ENCODE peak calls at places on chromosome 10, in eight cellular contexts. N is hepatocyte; O is tibial artery; T is mucosa of descending colon; R is fibroblast of lung; D is epithelial cell of esophagus; U is CD8-positive, alpha-beta memory T cell; H is mesenchymal stem cell. S is an unnamed sample.
A peak's percentile ranks its signal among the peaks of the same experiment; 100 is the strongest.

GRCh38 chr10:60203993-60204618 is 185.6 kb downstream of the ANK3 start:
- DNase-seq in N (peak; percentile 60), O (no peak), T (no peak), R (peak; percentile 61), D (peak; percentile 48), U (no peak), H (peak; percentile 57), S (no peak)

GRCh38 chr10:123301077-123301875 is 147.1 kb downstream of the BUB3 start:
- DNase-seq in N (peak; percentile 28), O (no peak), T (no peak), R (peak; percentile 19), D (peak; percentile 14), U (no peak), H (no peak), S (peak; percentile 84)

GRCh38 chr10:125008689-125009579 is 67.0 kb downstream of the ZRANB1 start:
- DNase-seq in N (no peak), O (peak; percentile 17), T (peak; percentile 85), R (no peak), D (peak; percentile 68), U (no peak), H (no peak), S (no peak)

GRCh38 chr10:55203319-55203718 is 402.3 kb upstream of the PCDH15 start:
- DNase-seq in N (no peak), O (no peak), T (no peak), R (peak; percentile 54), D (peak; percentile 6), U (no peak), H (peak; percentile 30), S (no peak)

GRCh38 chr10:24873281-24873683 is 79.1 kb downstream of the PRTFDC1 start:
- DNase-seq in N (peak; percentile 30), O (peak; percentile 32), T (no peak), R (peak; percentile 94), D (peak; percentile 95), U (no peak), H (peak; percentile 96), S (no peak)

GRCh38 chr10:48705407-48705938 is 20.8 kb downstream of the WDFY4 start:
- DNase-seq in N (no peak), O (no peak), T (no peak), R (no peak), D (no peak), U (no peak), H (no peak), S (no peak)

GRCh38 chr10:33337335-33337854 is 2.9 kb upstream of the NRP1 start:
- DNase-seq in N (peak; percentile 29), O (peak; percentile 33), T (no peak), R (peak; percentile 86), D (no peak), U (no peak), H (peak; percentile 67), S (no peak)

GRCh38 chr10:63697956-63698814 is 177.0 kb downstream of the REEP3 start:
- DNase-seq in N (no peak), O (no peak), T (no peak), R (no peak), D (no peak), U (no peak), H (no peak), S (peak; percentile 65)

GRCh38 chr10:77784856-77785255 is 141.7 kb downstream of the DLG5 start:
- DNase-seq in N (no peak), O (no peak), T (no peak), R (peak; percentile 72), D (no peak), U (no peak), H (peak; percentile 81), S (no peak)

DNA sequence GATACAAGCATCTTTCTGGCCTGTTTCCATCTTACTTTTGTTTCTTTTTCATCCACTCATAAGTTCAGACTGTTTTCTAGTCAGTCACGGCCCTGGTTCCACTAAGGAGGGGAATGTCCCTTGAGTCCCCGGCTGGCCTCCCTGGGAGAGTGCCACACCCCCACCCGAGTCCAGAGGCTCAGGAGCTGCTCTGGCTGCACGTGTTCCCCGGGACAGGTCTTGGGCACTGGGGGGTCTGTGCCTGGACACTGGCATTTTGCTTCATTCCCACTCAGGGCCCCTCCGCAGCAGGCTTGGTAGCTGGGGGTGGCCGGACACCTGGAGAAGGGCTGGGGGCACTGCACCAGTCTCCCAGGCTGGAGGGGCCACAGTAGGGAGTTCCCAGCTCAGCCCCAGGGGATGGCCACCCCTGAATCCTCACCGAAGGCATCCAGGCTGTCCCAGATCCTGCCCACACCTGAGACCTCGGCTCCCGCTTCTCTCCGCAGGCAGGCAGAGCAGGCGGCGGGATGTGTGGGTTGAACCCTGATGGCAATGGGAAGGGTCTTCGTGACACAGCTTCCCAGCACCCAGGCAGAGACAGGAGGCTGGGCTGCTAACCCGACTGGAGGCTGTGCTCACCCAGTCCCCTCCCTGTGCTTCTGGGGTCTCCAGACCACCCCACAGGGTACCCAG is 92.3 kb downstream of the BMS1 start:
- DNase-seq in N (no peak), O (no peak), T (no peak), R (no peak), D (no peak), U (no peak), H (no peak), S (no peak)
- H3K4me3 ChIP-seq in N (no peak overlapping the region), O (no peak overlapping the region), T (no peak overlapping the region), R (no peak overlapping the region), D (no peak overlapping the region), U (no peak overlapping the region), H (no peak overlapping the region), S (no peak overlapping the region)

GRCh38 chr10:47299989-47300931 is at the start of gene GDF10:
- DNase-seq in N (peak; percentile 47), O (no peak), T (no peak), R (no peak), D (no peak), U (no peak), H (no peak), S (peak; percentile 16)
- H3K4me3 ChIP-seq in N (peak within 1 kb of the TSS; percentile 49), O (peak within 1 kb of the TSS; percentile 52), T (no peak within 1 kb of the TSS), R (peak within 1 kb of the TSS; percentile 26), D (no peak within 1 kb of the TSS), U (no peak within 1 kb of the TSS), H (peak within 1 kb of the TSS; percentile 76), S (peak within 1 kb of the TSS; percentile 33)

GRCh38 chr10:5938291-5938690 is 39.1 kb downstream of the IL15RA start:
- DNase-seq in N (no peak), O (no peak), T (no peak), R (no peak), D (no peak), U (no peak), H (no peak), S (no peak)
- H3K4me3 ChIP-seq in N (no peak overlapping the region), O (no peak overlapping the region), T (no peak overlapping the region), R (no peak overlapping the region), D (no peak overlapping the region), U (no peak overlapping the region), H (no peak overlapping the region), S (no peak overlapping the region)

GRCh38 chr10:87579563-87579962 is 74.9 kb downstream of the MINPP1 start:
- DNase-seq in N (no peak), O (no peak), T (no peak), R (peak; percentile 24), D (no peak), U (no peak), H (no peak), S (peak; percentile 49)
- H3K4me3 ChIP-seq in N (no peak overlapping the region), O (no peak overlapping the region), T (no peak overlapping the region), R (no peak overlapping the region), D (no peak overlapping the region), U (no peak overlapping the region), H (peak overlapping the region; percentile 60), S (peak overlapping the region; percentile 30)

DNA sequence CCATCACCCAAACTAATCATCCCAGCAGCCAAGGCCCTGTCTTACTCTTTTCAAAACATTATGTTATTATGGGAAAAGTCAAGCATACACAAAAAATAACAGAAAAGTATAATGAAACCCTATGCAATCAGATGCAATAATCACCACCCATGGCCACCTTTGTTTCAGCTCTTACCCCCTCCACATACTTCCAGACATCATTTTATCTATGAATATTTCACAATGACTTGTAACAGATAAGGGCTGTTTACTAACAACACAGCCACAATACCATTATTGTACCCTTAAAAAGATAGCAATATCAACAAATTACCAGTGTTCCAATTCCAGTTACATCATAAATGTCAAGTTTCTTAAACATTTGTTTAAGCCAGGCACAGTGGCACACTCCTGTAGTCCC is 35.2 kb downstream of the AIFM2 start:
- DNase-seq in N (no peak), O (no peak), T (no peak), R (no peak), D (no peak), U (no peak), H (no peak), S (no peak)
- H3K4me3 ChIP-seq in N (no peak overlapping the region), O (no peak overlapping the region), T (no peak overlapping the region), R (no peak overlapping the region), D (no peak overlapping the region), U (no peak overlapping the region), H (no peak overlapping the region), S (no peak overlapping the region)

DNA sequence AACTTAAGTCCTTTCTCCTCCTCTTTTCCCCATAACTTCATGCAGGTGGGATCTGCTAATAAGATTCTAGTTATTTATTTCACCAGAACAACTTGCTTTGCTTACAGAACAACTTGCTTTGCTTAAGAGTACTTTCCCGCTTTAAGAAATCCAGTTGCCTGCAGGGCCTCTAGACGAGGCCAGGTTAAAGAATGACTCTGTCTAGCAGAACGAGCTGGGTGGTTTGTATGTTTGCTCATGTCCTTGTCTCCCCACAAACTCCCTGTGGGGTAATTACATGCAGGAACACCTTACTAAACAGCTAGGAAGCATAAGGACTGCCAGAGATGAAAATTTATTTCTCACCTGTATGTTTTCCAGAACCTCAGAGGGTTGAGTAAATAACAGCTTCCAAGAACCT is 8.8 kb upstream of the FZD8 start:
- DNase-seq in N (no peak), O (no peak), T (no peak), R (no peak), D (peak; percentile 59), U (no peak), H (no peak), S (no peak)
- H3K4me3 ChIP-seq in N (no peak overlapping the region), O (no peak overlapping the region), T (no peak overlapping the region), R (no peak overlapping the region), D (no peak overlapping the region), U (no peak overlapping the region), H (no peak overlapping the region), S (no peak overlapping the region)

GRCh38 chr10:119253433-119254174 is 46.2 kb downstream of the GRK5 start:
- DNase-seq in N (peak; percentile 88), O (peak; percentile 89), T (peak; percentile 69), R (peak; percentile 97), D (peak; percentile 74), U (no peak), H (peak; percentile 98), S (peak; percentile 93)
- H3K4me3 ChIP-seq in N (no peak overlapping the region), O (peak overlapping the region; percentile 3), T (no peak overlapping the region), R (no peak overlapping the region), D (no peak overlapping the region), U (no peak overlapping the region), H (peak overlapping the region; percentile 46), S (no peak overlapping the region)

GRCh38 chr10:26527018-26527417 is 88.9 kb downstream of the APBB1IP start:
- DNase-seq in N (no peak), O (no peak), T (no peak), R (no peak), D (no peak), U (no peak), H (no peak), S (no peak)
- H3K4me3 ChIP-seq in N (no peak overlapping the region), O (no peak overlapping the region), T (no peak overlapping the region), R (no peak overlapping the region), D (no peak overlapping the region), U (no peak overlapping the region), H (no peak overlapping the region), S (no peak overlapping the region)